ENCODE peak calls at places on chromosomes 13 and 19, in four cellular contexts. R is AG04449, W is retinal pigment epithelial cell, I is fibroblast of mammary gland. N is an unnamed sample.

GRCh38 chr13:36090592-36090991 is 40.6 kb downstream of the DCLK1 start:
- DNase-seq in R (no peak), W (no peak), I (peak; percentile 93), N (no peak)

GRCh38 chr19:5913739-5914357 is at the start of gene CAPS:
- DNase-seq in R (no peak), W (peak; percentile 39), I (peak; percentile 55), N (peak; percentile 62)

GRCh38 chr19:11581740-11582139 is 4.3 kb upstream of the ACP5 start:
- DNase-seq in R (no peak), W (no peak), I (peak; percentile 44), N (no peak)

GRCh38 chr19:19423322-19423721 is 17.8 kb downstream of the GATAD2A start:
- DNase-seq in R (no peak), W (no peak), I (no peak), N (no peak)

GRCh38 chr13:106573279-106573831 is 5.4 kb upstream of the ARGLU1 start:
- DNase-seq in R (no peak), W (no peak), I (peak; percentile 93), N (no peak)

GRCh38 chr13:33089311-33089710 is 73.1 kb downstream of the KL start:
- DNase-seq in R (no peak), W (no peak), I (no peak), N (no peak)

GRCh38 chr13:30581582-30581981 is 36.1 kb upstream of the USPL1 start:
- DNase-seq in R (no peak), W (no peak), I (peak; percentile 37), N (no peak)

GRCh38 chr13:69331245-69331644 is 776.4 kb upstream of the ATXN8OS start:
- DNase-seq in R (no peak), W (no peak), I (no peak), N (no peak)

GRCh38 chr19:6217752-6218403 is 61.9 kb downstream of the MLLT1 start:
- DNase-seq in R (no peak), W (no peak), I (no peak), N (no peak)

GRCh38 chr13:47025791-47026419 is 129.1 kb upstream of the HTR2A start:
- DNase-seq in R (no peak), W (no peak), I (no peak), N (no peak)

GRCh38 chr19:1279782-1280341 is 4.5 kb downstream of the FAM174C start:
- DNase-seq in R (no peak), W (no peak), I (peak; percentile 84), N (no peak)

GRCh38 chr19:55640577-55641375 is at the start of gene ZNF580:
- DNase-seq in R (no peak), W (no peak), I (peak; percentile 72), N (no peak)

GRCh38 chr19:55636723-55637122 is 4.1 kb upstream of the ZNF580 start:
- DNase-seq in R (no peak), W (no peak), I (no peak), N (no peak)

GRCh38 chr19:55640043-55640576 is 692 bp upstream of the ZNF580 start:
- DNase-seq in R (no peak), W (peak; percentile 41), I (peak; percentile 73), N (no peak)

GRCh38 chr19:55637534-55637933 is 3.3 kb upstream of the ZNF580 start:
- DNase-seq in R (no peak), W (no peak), I (no peak), N (no peak)

GRCh38 chr19:55638864-55639359 is 1.9 kb upstream of the ZNF580 start:
- DNase-seq in R (no peak), W (no peak), I (peak; percentile 57), N (no peak)
- TF ChIP-seq CTCF in R (peak; percentile 30), W (peak; percentile 56), I (peak; percentile 48), N (peak; percentile 55)

GRCh38 chr13:26719356-26719945 is 41.1 kb downstream of the GPR12 start:
- DNase-seq in R (no peak), W (no peak), I (no peak), N (no peak)
- TF ChIP-seq CTCF in R (no peak), W (no peak), I (peak; percentile 14), N (no peak)

GRCh38 chr19:40234429-40235237 is 8.1 kb upstream of the CCNP start:
- DNase-seq in R (no peak), W (no peak), I (no peak), N (no peak)

GRCh38 chr19:40233811-40234389 is 7.4 kb upstream of the CCNP start:
- DNase-seq in R (no peak), W (no peak), I (no peak), N (no peak)

GRCh38 chr19:40236366-40236765 is 9.9 kb upstream of the CCNP start:
- DNase-seq in R (no peak), W (no peak), I (no peak), N (no peak)

GRCh38 chr19:40236026-40236355 is 9.5 kb upstream of the CCNP start:
- DNase-seq in R (no peak), W (no peak), I (no peak), N (no peak)

DNA sequence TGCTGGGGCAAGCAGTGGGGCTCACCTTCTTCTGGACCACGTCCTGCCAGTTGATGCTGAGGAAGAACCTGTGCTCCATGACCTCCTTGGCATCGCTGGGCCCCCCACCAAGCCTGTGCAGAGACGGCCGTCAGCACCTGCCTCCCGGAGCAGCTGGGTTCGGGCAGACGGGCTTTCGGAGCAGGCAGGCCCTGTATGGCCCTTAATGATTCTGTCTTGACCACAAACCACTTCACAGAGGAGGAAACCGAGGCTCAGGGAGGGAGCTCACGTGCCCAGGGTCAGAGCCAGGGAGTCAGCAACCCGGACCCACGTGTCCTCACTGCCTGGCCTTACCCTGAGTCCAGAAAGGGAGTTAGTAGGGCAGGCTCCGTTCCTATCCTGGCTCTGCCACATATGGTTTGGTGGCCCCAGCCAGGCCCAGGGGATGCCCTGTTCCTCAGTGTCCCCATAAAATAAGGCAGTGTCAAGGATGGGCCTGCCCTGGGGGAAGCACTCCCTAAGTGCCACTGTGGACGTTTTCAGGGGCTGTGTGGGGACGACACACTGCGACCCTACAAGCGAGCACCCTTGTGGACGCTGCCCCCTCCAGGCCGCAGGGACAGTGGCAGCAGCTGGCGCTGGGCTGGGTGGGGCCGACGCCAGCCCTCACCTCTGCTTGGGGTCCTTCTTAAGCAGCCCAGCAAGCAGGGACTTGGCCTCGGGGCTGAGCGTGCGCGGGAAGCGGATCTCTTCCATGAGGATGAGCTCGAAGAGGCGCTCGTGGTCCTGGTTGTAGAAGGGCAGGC is 8.9 kb upstream of the CCNP start:
- DNase-seq in R (no peak), W (no peak), I (no peak), N (no peak)
- TF ChIP-seq CTCF in R (peak; percentile 23), W (peak; percentile 33), I (no peak), N (peak; percentile 25)

GRCh38 chr13:91328726-91329125 is 18.8 kb upstream of the MIR17HG start:
- DNase-seq in R (no peak), W (no peak), I (no peak), N (no peak)
- TF ChIP-seq CTCF in R (no peak), W (no peak), I (no peak), N (no peak)

GRCh38 chr19:43229315-43229714 is 23.9 kb upstream of the PSG4 start:
- DNase-seq in R (peak; percentile 4), W (no peak), I (no peak), N (no peak)
- TF ChIP-seq CTCF in R (peak; percentile 5), W (no peak), I (no peak), N (no peak)

GRCh38 chr19:49201042-49201441 is 43.5 kb downstream of the TRPM4 start:
- DNase-seq in R (no peak), W (no peak), I (no peak), N (no peak)

GRCh38 chr19:49210901-49211451 is 53.4 kb downstream of the TRPM4 start:
- DNase-seq in R (no peak), W (no peak), I (no peak), N (no peak)

GRCh38 chr19:49210108-49210900 is 52.7 kb downstream of the TRPM4 start:
- DNase-seq in R (no peak), W (no peak), I (peak; percentile 33), N (no peak)

GRCh38 chr19:49200238-49200862 is 42.8 kb downstream of the TRPM4 start:
- DNase-seq in R (no peak), W (no peak), I (peak; percentile 16), N (no peak)

DNA sequence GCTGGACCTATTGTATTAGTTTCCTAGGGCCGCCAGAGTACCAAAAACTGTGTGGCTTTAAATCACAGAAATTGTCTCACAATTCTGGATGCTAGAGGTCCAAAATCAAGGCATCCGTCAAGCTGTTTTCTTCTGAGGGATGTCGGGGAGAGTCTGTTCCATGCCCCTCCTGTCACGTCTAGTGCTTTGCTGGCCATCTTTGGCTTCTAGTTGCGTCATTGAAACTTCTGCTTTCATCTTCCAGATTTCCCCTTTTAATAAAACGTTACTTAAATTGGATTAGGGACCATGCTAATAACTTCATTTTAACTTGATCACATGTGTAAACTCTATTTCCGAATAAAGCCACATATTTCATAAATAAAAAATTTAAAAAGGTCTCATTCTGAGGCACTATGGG is 47.5 kb downstream of the TRPM4 start:
- DNase-seq in R (no peak), W (no peak), I (no peak), N (no peak)
- TF ChIP-seq CTCF in R (no peak), W (no peak), I (no peak), N (no peak)

DNA sequence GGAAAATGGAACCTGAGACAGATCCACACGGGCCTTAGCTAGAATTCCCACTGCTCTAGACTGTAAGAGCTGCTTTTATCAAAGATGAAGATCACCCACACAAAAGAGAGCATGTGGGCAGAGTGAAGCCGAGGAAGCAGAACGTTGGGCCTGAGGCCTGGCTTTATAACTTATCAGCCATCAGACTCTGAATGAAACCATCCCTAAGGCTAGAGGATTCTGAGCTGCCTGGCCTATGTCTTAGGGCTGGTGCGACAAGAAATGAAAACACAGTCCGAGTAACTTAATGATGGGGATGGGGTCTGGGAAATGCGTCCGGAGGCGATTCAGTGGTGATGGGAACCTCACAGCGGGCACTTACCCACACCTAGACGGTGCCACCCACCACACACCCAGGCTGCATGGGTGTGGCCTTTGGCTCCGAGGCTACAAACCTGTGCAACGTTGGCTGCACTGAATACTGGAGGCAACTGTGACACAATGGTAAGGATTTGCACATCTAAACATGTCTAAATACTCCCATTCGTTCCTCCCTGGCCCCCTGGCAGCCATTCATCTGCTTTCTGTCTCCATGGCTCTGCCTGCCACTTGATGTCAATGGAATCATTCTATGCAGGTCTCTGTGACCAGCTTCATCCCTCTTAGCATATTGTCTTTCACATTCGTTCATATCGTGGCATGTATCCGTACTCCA is 62.0 kb downstream of the SLC15A1 start:
- DNase-seq in R (no peak), W (no peak), I (no peak), N (no peak)
- TF ChIP-seq CTCF in R (no peak), W (no peak), I (no peak), N (no peak)

N was measured in kidney epithelial cell.